ENCODE peak calls at places on chromosomes 6 and 20, in six cellular contexts. M is mesothelial cell of epicardium, K is psoas muscle, G is cardiac fibroblast, E is GM12865, Q is AG10803. H is an unnamed sample.
A peak's percentile ranks its signal among the peaks of the same experiment; 100 is the strongest.

GRCh38 chr6:159151266-159151855 is 17.8 kb upstream of the FNDC1 start:
- DNase-seq in G (peak; percentile 75), E (peak; percentile 58), Q (peak; percentile 64), K (no peak), M (peak; percentile 65), H (peak; percentile 44)

GRCh38 chr6:21738180-21739094 is 144.9 kb downstream of the SOX4 start:
- DNase-seq in K (no peak), Q (no peak), M (no peak), E (no peak), G (no peak), H (peak; percentile 8)

GRCh38 chr20:59938221-59938620 is 1.9 kb downstream of the PPP1R3D start:
- DNase-seq in G (peak; percentile 15), E (no peak), M (no peak), Q (peak; percentile 74), K (no peak), H (peak; percentile 79)

GRCh38 chr6:126063512-126064146 is 77.3 kb downstream of the TRMT11 start:
- DNase-seq in E (no peak), K (no peak), G (no peak), Q (peak; percentile 60), M (no peak), H (peak; percentile 52)

GRCh38 chr6:33702345-33702977 is 9.0 kb downstream of the UQCC2 start:
- DNase-seq in M (no peak), K (no peak), Q (peak; percentile 69), E (peak; percentile 67), G (peak; percentile 85), H (peak; percentile 84)

GRCh38 chr6:114945392-114945791 is 602.6 kb upstream of the HS3ST5 start:
- DNase-seq in K (no peak), E (no peak), Q (no peak), G (no peak), M (no peak), H (no peak)

GRCh38 chr6:37056439-37057127 is 51.1 kb downstream of the FGD2 start:
- DNase-seq in G (no peak), K (no peak), E (no peak), M (no peak), Q (peak; percentile 32), H (peak; percentile 28)

GRCh38 chr20:58450259-58450658 is 61.2 kb downstream of the VAPB start:
- DNase-seq in M (no peak), G (no peak), Q (peak; percentile 42), E (peak; percentile 82), K (no peak), H (peak; percentile 41)

GRCh38 chr6:79574636-79575035 is 37.4 kb upstream of the LCA5 start:
- DNase-seq in Q (peak; percentile 34), K (no peak), E (no peak), G (peak; percentile 34), M (no peak), H (peak; percentile 72)

DNA sequence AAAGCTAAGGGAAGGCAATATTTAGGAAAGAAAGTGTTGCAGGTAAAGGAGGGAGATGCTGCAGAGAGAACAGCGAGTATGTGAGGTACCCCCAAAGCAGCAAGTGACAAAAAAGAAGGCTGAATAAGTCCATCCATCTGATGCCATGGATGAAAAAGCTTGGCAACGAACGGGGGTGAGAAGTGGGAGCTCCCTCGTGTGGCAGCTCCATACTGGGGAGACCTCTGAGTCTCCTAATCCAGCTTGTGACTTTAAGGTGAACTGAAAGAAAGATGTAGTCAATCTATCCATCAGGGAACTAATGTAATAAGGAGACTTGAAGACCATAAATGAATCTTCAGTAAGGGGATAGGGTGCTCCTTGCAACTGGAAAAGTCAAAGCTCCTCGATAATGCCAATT is 156.6 kb downstream of the OTOR start:
- DNase-seq in K (no peak), Q (no peak), M (no peak), G (no peak), E (no peak), H (no peak)
- TF ChIP-seq CTCF in K (no peak), Q (no peak), M (no peak), G (no peak), E (no peak), H (no peak)

GRCh38 chr20:17969884-17970409 is 1.1 kb downstream of the MGME1 start:
- DNase-seq in K (peak; percentile 58), E (peak; percentile 82), Q (peak; percentile 57), M (no peak), G (peak; percentile 54), H (peak; percentile 79)
- TF ChIP-seq CTCF in K (no peak), E (no peak), Q (no peak), M (no peak), G (no peak), H (no peak)

DNA sequence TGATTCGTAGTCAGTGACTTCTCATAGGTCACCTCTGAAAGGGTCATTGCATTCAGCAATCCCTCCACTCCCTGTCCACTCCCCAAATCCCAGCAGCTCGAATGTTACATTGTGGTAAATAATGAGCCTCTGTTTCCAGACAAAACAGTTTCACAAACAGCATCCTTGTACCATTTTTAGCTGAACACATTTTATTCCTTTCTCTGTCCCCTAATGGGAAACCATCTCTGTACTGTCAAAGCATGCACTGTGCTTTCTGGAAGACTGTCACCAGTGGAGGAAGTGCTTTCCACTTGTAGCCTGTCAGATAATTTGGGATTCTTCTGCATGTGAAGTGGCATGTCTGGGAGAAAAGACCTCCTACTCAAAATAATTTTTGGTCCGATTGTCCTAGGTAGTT is 82.0 kb downstream of the SLC35F1 start:
- DNase-seq in E (no peak), K (no peak), G (no peak), M (no peak), Q (no peak), H (no peak)
- TF ChIP-seq CTCF in E (no peak), K (no peak), G (no peak), M (no peak), Q (no peak), H (no peak)

GRCh38 chr20:34709836-34710567 is 5.9 kb downstream of the TP53INP2 start:
- DNase-seq in Q (peak; percentile 65), E (no peak), M (peak; percentile 75), G (peak; percentile 73), K (peak; percentile 85), H (peak; percentile 69)
- TF ChIP-seq CTCF in Q (peak; percentile 35), E (peak; percentile 33), M (no peak), G (no peak), K (no peak), H (peak; percentile 22)

GRCh38 chr6:43383021-43383667 is 13.7 kb upstream of the ZNF318 start:
- DNase-seq in K (no peak), G (peak; percentile 59), E (no peak), Q (peak; percentile 46), M (no peak), H (peak; percentile 66)

GRCh38 chr6:43389713-43390265 is 20.3 kb upstream of the ZNF318 start:
- DNase-seq in Q (no peak), G (no peak), K (no peak), M (no peak), E (no peak), H (no peak)

GRCh38 chr6:43391448-43392031 is 22.1 kb upstream of the ZNF318 start:
- DNase-seq in E (no peak), K (no peak), Q (no peak), M (peak; percentile 41), G (no peak), H (no peak)

DNA sequence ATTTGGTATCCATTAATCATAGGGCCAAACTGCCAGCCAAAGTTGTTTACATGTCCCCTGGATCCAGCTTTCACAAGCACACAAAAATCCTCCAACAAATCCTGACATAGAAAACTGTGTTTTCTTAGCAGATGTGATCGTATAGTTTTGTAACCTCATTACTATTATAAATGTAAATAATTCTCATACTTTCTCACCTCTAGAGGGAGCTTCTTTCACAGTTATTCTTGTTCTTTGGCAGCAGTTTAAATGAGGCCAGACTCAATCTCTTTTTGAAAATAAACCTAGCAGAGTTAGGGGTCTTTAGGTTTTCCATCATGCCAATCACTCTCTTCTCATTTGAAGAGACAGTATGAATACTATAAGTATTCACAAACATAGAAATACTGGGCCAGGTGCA is 17.0 kb upstream of the ZNF318 start:
- DNase-seq in K (no peak), G (no peak), E (peak; percentile 45), M (no peak), Q (peak; percentile 17), H (no peak)
- TF ChIP-seq CTCF in K (peak; percentile 56), G (no peak), E (peak; percentile 47), M (peak; percentile 49), Q (peak; percentile 55), H (no peak)

GRCh38 chr6:16637635-16638034 is 123.6 kb downstream of the ATXN1 start:
- DNase-seq in M (no peak), K (no peak), G (no peak), E (no peak), Q (no peak), H (no peak)
- TF ChIP-seq CTCF in M (no peak), K (no peak), G (no peak), E (no peak), Q (no peak), H (no peak)

DNA sequence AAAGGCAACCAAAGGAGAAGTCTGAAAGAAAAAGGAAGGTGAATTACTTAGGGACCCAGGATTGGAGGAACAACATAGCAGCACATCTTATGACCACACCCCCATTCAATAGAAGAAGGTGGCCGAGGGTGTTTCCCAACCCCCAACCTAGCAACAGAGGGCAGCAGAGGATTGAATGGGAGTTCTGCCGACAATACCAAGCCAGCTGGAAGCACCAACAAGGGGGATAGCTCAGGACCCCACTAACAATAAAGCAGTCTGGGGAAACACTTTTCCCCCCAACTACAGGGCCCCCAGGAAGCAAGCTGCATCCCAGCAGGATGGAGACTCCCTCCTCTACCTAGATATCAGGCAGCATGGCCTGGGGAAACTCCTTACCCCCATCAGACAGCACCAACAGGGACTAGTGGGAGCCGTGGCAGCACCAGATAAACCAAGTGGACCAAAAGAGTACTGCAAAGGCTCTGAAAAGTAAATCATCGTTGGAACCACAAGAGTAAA is 67.7 kb downstream of the ZHX3 start:
- DNase-seq in E (peak; percentile 35), G (peak; percentile 79), Q (no peak), M (no peak), K (peak; percentile 61), H (peak; percentile 71)
- TF ChIP-seq CTCF in E (peak; percentile 8), G (peak; percentile 35), Q (peak; percentile 25), M (peak; percentile 27), K (peak; percentile 24), H (peak; percentile 10)